ENCODE peak calls at places on chromosomes 16 and 17, in five cellular contexts. L is tibial artery; N is prostate gland; H is CD4-positive, alpha-beta T cell; Q is stomach. U is an unnamed sample.
A peak's percentile ranks its signal among the peaks of the same experiment; 100 is the strongest.

GRCh38 chr17:73592531-73592961 is 51.7 kb downstream of the SDK2 start:
- DNase-seq in L (no peak), H (peak; percentile 17), Q (no peak), N (no peak), U (no peak)

GRCh38 chr17:42521036-42521435 is 15.0 kb upstream of the NAGLU start:
- DNase-seq in N (no peak), L (no peak), H (no peak), Q (no peak), U (no peak)

GRCh38 chr16:12160815-12161550 is 184.4 kb downstream of the SNX29 start:
- DNase-seq in H (no peak), N (no peak), L (no peak), Q (no peak), U (no peak)

GRCh38 chr16:23670137-23670776 is 8.4 kb upstream of the PLK1 start:
- DNase-seq in L (no peak), H (no peak), Q (no peak), N (no peak), U (no peak)

GRCh38 chr16:86319871-86320270 is 190.5 kb upstream of the FOXF1 start:
- DNase-seq in H (no peak), N (no peak), L (no peak), Q (no peak), U (no peak)

GRCh38 chr17:82253179-82253544 is 20.3 kb downstream of the CSNK1D start:
- DNase-seq in H (no peak), N (no peak), Q (no peak), L (no peak), U (no peak)

GRCh38 chr17:76468634-76469010 is 1.2 kb downstream of the AANAT start:
- DNase-seq in H (no peak), N (no peak), L (no peak), Q (no peak), U (no peak)

GRCh38 chr17:81277421-81277820 is 17.7 kb downstream of the SLC38A10 start:
- DNase-seq in L (no peak), N (peak; percentile 89), Q (peak; percentile 48), H (no peak), U (no peak)

GRCh38 chr16:62068747-62069146 is 32.5 kb upstream of the CDH8 start:
- DNase-seq in N (no peak), L (no peak), H (no peak), Q (no peak), U (no peak)
- TF ChIP-seq CTCF in N (peak; percentile 14), L (no peak), H (no peak), Q (no peak), U (no peak)

DNA sequence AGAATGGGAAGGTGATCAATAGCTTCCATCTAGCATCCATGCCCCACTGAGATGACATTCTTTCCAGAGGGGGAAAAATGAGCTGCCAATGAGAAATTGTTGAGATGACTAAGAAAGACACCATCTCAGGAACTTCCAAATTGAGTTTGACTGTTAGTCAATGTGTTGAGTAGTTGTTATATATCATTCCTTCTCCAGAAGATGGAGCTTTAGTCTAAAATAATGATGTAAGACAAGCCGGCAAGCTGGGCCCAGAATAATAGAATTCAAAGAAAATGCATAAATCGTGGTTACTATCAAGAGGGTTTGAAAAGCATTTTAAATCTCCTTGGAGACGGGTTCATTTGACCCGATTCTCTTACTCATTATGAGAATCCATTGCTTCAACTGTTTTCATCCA is 71.0 kb upstream of the ATF7IP2 start:
- DNase-seq in H (no peak), L (no peak), N (no peak), Q (no peak), U (no peak)
- TF ChIP-seq CTCF in H (peak; percentile 61), L (no peak), N (no peak), Q (no peak), U (peak; percentile 45)

DNA sequence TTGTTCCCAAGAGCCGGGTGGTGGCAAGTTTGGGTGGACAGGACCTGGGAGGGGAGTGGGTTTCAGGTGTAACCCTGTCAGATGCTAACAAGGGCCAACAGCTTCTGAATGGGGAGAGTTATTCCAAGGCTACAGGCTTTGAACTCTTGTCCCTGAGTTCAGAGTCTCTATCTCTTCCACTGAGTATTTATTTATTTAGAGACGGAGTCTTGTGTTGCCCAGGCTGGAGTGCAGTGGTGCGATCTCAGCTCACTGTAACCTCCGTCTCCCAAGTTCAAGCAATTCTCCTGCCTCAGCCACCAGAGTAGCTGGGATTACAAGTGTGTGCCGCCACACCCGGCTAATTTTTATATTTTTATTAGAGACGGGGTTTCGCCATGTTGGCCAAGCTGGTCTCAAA is 2.6 kb upstream of the SETD1A start:
- DNase-seq in N (no peak), Q (no peak), L (no peak), H (no peak), U (no peak)
- TF ChIP-seq CTCF in N (no peak), Q (no peak), L (no peak), H (no peak), U (no peak)

GRCh38 chr17:80029235-80029974 is 6.3 kb downstream of the TBC1D16 start:
- DNase-seq in L (peak; percentile 95), H (no peak), Q (peak; percentile 77), N (no peak), U (no peak)

GRCh38 chr17:80028030-80028429 is 7.6 kb downstream of the TBC1D16 start:
- DNase-seq in Q (no peak), N (no peak), H (no peak), L (no peak), U (no peak)

GRCh38 chr17:80031691-80032480 is 3.8 kb downstream of the TBC1D16 start:
- DNase-seq in H (no peak), L (no peak), Q (no peak), N (no peak), U (no peak)

GRCh38 chr17:80032614-80033171 is 3.0 kb downstream of the TBC1D16 start:
- DNase-seq in L (no peak), N (no peak), H (no peak), Q (no peak), U (no peak)

DNA sequence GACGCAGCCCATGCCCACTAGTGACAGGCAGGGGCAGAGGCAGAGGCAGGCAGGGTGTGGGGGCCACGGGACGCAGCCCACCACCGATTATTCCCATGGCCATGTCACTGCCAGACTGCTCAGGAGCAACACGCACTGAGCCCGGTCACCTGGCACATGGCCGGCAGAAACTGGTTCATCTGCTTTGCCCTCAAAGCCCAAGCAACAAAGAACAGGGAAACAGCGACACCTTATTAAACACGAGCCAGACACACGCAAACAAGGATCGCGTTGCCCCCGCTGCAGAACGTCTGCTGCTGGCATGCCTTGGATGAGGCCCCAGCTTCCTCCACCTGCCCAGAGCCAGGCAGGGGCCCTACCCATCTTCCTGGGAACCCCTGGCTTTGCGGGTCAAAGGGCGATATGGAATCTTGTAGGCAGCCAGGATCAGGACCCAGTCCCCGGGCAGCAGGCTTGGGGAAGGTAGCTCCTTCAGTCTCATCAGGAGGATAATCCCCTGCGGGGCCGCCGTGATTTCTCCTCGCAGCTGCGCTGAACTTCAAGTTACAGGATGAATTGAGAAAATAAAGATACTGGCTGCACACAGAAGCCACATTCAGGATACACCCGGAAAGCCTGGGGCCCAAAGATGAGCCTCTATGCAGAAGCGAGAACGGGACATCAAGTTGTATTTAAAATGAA is 4.8 kb downstream of the TBC1D16 start:
- DNase-seq in L (no peak), N (peak; percentile 94), Q (peak; percentile 92), H (no peak), U (no peak)
- TF ChIP-seq CTCF in L (no peak), N (peak; percentile 36), Q (peak; percentile 47), H (no peak), U (no peak)

GRCh38 chr16:81519298-81520150 is 74.9 kb downstream of the CMIP start:
- DNase-seq in L (no peak), N (no peak), H (no peak), Q (no peak), U (no peak)
- TF ChIP-seq CTCF in L (no peak), N (no peak), H (no peak), Q (no peak), U (no peak)

GRCh38 chr16:48905632-48906031 is 295.7 kb upstream of the N4BP1 start:
- DNase-seq in N (no peak), Q (no peak), L (no peak), H (no peak), U (no peak)

GRCh38 chr16:48899500-48899899 is 289.5 kb upstream of the N4BP1 start:
- DNase-seq in Q (no peak), N (no peak), H (no peak), L (no peak), U (no peak)

GRCh38 chr16:48903054-48903453 is 293.1 kb upstream of the N4BP1 start:
- DNase-seq in N (no peak), Q (no peak), L (no peak), H (no peak), U (no peak)

GRCh38 chr16:48904333-48904732 is 294.4 kb upstream of the N4BP1 start:
- DNase-seq in H (no peak), N (no peak), L (no peak), Q (no peak), U (no peak)

DNA sequence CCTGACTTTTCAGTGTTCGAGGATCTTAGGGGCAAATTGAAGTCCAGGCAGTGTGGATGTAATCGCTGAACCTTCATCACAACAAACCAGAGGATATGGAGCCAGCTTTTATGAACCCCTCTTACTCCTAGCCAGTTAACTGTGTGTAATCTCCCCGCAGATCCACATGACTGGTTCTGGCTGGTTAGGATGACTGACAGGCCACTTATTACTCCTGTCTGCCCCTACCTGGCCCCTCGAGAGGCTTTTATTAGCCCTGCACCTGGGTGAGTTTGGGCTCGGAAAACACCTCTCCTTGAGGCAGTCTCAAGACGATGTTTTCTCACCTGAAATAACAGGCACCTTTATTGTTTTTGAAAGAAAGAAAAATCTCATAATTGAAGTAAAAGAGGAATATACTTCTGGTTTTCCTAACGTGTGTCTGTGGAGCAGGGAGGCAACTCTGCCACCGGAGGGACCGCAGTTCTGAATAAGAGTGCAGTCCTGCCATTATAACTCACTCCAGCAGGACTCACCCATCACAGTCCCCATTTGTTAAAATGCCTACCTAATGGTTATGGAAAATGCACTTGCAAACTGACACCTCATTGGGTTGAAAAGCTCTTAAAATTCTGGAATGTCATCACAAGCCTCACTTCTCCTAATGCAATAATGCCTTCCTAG is 291.9 kb upstream of the N4BP1 start:
- DNase-seq in L (no peak), H (no peak), N (no peak), Q (no peak), U (no peak)
- TF ChIP-seq CTCF in L (no peak), H (no peak), N (no peak), Q (no peak), U (no peak)

DNA sequence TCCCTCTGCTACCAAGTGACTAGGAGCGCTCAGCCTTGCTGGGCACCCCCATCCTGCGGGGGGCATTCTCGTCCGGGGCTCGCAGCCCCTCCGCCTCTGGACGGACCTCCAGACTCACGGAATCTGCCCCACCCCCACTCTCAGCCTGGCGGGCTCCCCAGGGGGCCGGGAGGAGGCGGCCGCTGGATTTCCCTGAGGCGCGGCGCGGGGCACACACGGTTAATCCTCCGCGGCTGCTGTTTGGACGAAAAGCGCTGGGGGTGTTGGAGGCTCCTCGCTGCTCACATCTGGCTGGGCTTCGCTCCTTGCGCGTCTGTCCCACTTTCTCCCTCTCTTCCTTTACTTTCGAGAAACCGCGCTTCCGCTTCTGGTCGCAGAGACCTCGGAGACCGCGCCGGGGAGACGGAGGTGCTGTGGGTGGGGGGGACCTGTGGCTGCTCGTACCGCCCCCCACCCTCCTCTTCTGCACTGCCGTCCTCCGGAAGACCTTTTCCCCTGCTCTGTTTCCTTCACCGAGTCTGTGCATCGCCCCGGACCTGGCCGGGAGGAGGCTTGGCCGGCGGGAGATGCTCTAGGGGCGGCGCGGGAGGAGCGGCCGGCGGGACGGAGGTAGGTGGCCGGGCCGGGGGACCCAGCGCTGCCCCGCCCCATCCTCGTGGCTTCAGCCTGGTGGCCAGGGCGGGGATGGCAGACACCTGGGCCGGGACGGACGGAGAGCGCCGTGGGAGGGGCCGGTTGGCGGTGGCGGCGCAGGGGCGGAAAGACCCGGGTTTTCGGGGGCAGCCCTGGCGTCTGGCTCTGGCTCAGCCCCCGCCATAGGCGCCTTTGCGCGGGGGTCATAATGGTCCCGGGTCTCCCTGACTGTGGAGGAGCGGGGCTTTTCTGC is at the start of gene C1QTNF1:
- DNase-seq in H (peak; percentile 19), N (no peak), L (peak; percentile 69), Q (peak; percentile 49), U (no peak)
- TF ChIP-seq CTCF in H (peak; percentile 22), N (no peak), L (peak; percentile 62), Q (no peak), U (no peak)